ENCODE peak calls at places on chromosome 5, in ten cellular contexts. Z is breast epithelium, W is stomach, H is vagina, Y is heart left ventricle, R is IMR-90, S is spleen, N is ovary, V is uterus, J is esophagus muscularis mucosa. D is an unnamed sample.

GRCh38 chr5:14171621-14172020 is 28.5 kb downstream of the TRIO start:
- DNase-seq in S (no peak), H (no peak), Y (no peak), J (no peak), W (no peak), R (peak; percentile 85), Z (no peak), V (no peak), N (no peak), D (no peak)

GRCh38 chr5:153513171-153513570 is 22.7 kb downstream of the GRIA1 start:
- DNase-seq in N (no peak), Y (no peak), R (peak; percentile 63), W (no peak), Z (no peak), V (no peak), H (no peak), S (no peak), J (peak; percentile 66), D (no peak)

GRCh38 chr5:2172471-2172870 is 289.7 kb upstream of the IRX4 start:
- DNase-seq in Z (no peak), S (peak; percentile 55), V (no peak), J (no peak), W (no peak), H (no peak), N (no peak), Y (no peak), R (no peak), D (no peak)

GRCh38 chr5:88269222-88269771 is 652 bp upstream of the TMEM161B start:
- DNase-seq in Z (no peak), V (no peak), H (no peak), W (no peak), R (peak; percentile 16), J (no peak), N (no peak), S (peak; percentile 80), Y (no peak), D (peak; percentile 8)

GRCh38 chr5:14460844-14461398 is 120.7 kb upstream of the OTULINL start:
- DNase-seq in V (no peak), J (no peak), Z (no peak), S (no peak), W (no peak), R (no peak), Y (no peak), N (no peak), H (no peak), D (no peak)

GRCh38 chr5:14060218-14060617 is 82.9 kb upstream of the TRIO start:
- DNase-seq in Y (no peak), W (no peak), H (no peak), J (no peak), S (no peak), V (no peak), R (no peak), Z (no peak), N (no peak), D (no peak)

GRCh38 chr5:90546216-90546837 is 12.3 kb upstream of the ADGRV1 start:
- DNase-seq in Z (no peak), V (no peak), W (no peak), S (no peak), H (no peak), J (no peak), Y (no peak), N (no peak), R (no peak), D (no peak)

GRCh38 chr5:143064207-143064606 is 294.0 kb downstream of the ARHGAP26 start:
- DNase-seq in J (no peak), H (no peak), V (no peak), Z (no peak), S (no peak), W (no peak), N (no peak), Y (no peak), R (peak; percentile 57), D (no peak)

GRCh38 chr5:98929982-98930355 is 1.2 kb upstream of the CHD1 start:
- DNase-seq in R (no peak), Z (no peak), V (no peak), S (no peak), J (no peak), H (no peak), W (no peak), N (no peak), Y (no peak), D (no peak)

GRCh38 chr5:64502181-64502580 is 3.6 kb upstream of the RGS7BP start:
- DNase-seq in J (peak; percentile 72), W (no peak), Z (no peak), N (no peak), R (no peak), S (no peak), Y (no peak), H (no peak), V (no peak), D (no peak)

GRCh38 chr5:144385597-144385996 is 214.9 kb downstream of the KCTD16 start:
- DNase-seq in W (no peak), Z (no peak), Y (no peak), R (no peak), V (no peak), J (no peak), H (no peak), N (no peak), S (no peak), D (no peak)

GRCh38 chr5:102801375-102801774 is 46.3 kb downstream of the PAM start:
- DNase-seq in N (no peak), H (no peak), R (no peak), J (no peak), S (no peak), V (no peak), Z (no peak), Y (no peak), W (no peak), D (no peak)

GRCh38 chr5:100004969-100005368 is 530.2 kb upstream of the FAM174A start:
- DNase-seq in J (no peak), N (no peak), S (no peak), Y (no peak), W (no peak), V (no peak), R (no peak), H (no peak), Z (no peak), D (no peak)

GRCh38 chr5:135834639-135835529 is at the start of gene SLC25A48:
- DNase-seq in N (no peak), Z (no peak), H (peak; percentile 79), S (peak; percentile 80), W (peak; percentile 40), Y (peak; percentile 17), J (no peak), V (no peak), R (peak; percentile 16), D (peak; percentile 43)

GRCh38 chr5:6430418-6431028 is 18.1 kb upstream of the UBE2QL1 start:
- DNase-seq in S (no peak), H (peak; percentile 92), V (no peak), Z (peak; percentile 30), R (no peak), Y (peak; percentile 73), N (no peak), J (no peak), W (no peak), D (no peak)

GRCh38 chr5:6432206-6432605 is 16.5 kb upstream of the UBE2QL1 start:
- DNase-seq in R (no peak), W (no peak), J (no peak), N (no peak), Y (no peak), S (no peak), V (no peak), H (peak; percentile 43), Z (no peak), D (no peak)

GRCh38 chr5:6427689-6428088 is 21.0 kb upstream of the UBE2QL1 start:
- DNase-seq in R (no peak), W (no peak), S (no peak), Z (no peak), Y (no peak), V (no peak), N (no peak), J (no peak), H (no peak), D (no peak)

GRCh38 chr5:6434737-6435136 is 13.9 kb upstream of the UBE2QL1 start:
- DNase-seq in W (no peak), J (no peak), S (no peak), R (no peak), V (no peak), Y (no peak), H (peak; percentile 74), Z (no peak), N (no peak), D (no peak)

GRCh38 chr5:6431214-6432195 is 17.2 kb upstream of the UBE2QL1 start:
- DNase-seq in V (no peak), N (no peak), S (no peak), R (no peak), W (no peak), H (no peak), Y (no peak), Z (no peak), J (no peak), D (no peak)
- H3K27me3 ChIP-seq in V (no peaks in the 10 kb centered on the region), N (no peaks in the 10 kb centered on the region), S (no peaks in the 10 kb centered on the region), R (no peaks in the 10 kb centered on the region), W (peaks cover 3% of the 10 kb centered on the region), H (no peaks in the 10 kb centered on the region), Y (no peaks in the 10 kb centered on the region), Z (no peaks in the 10 kb centered on the region), J (no peaks in the 10 kb centered on the region), D (peaks cover 3% of the 10 kb centered on the region)

DNA sequence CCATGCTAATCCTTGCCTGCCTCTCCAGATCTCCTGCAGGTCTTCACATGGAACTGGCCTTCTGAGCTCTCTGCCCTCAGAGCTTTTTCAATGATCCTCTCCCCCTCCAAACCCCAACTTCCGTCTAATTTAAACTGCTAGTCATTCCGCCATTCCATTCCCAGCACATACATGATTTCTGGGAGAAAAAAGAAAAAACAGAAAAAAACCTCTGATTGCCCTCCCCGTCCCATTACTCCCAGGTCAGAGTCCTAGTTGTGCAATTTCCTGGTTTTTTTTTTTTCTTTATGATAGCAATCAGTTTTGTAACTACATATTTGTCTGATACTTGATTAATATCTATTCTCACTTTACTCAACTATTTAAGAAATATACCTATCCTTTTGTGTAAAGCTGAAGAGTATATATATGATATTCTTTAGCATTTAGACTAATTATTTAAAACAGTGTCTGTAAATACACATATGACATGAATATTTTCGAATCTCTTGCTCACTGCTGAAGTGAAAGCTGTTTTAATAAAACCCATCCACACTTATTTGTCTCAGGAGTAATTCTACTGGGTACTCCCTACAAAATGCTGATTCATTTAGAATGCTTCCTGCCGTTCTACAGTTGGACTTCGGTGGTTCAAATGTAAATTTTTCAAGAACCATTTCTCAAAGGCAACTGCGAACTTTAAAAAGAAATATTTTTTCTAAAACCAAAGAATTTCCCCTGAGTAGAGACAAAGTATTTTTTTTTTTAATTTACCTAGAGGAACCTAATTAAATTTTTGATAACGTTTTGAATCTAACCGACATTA is 1.5 kb downstream of the HINT1 start:
- DNase-seq in N (no peak), Y (no peak), Z (no peak), R (peak; percentile 45), S (no peak), W (no peak), J (no peak), H (no peak), V (no peak), D (no peak)
- TF ChIP-seq POLR2A in N (no peak), Y (no peak), Z (no peak), R (no peak), S (no peak), W (no peak), J (no peak), H (no peak), V (no peak), D (no peak)

GRCh38 chr5:114089247-114089646 is 272.6 kb upstream of the KCNN2 start:
- DNase-seq in R (no peak), V (no peak), W (no peak), J (no peak), S (no peak), Y (no peak), H (no peak), Z (no peak), N (no peak), D (no peak)
- H3K27me3 ChIP-seq in R (no peaks in the 10 kb centered on the region), V (no peaks in the 10 kb centered on the region), W (no peaks in the 10 kb centered on the region), J (no peaks in the 10 kb centered on the region), S (no peaks in the 10 kb centered on the region), Y (no peaks in the 10 kb centered on the region), H (no peaks in the 10 kb centered on the region), Z (no peaks in the 10 kb centered on the region), N (no peaks in the 10 kb centered on the region), D (no peaks in the 10 kb centered on the region)

GRCh38 chr5:95655575-95655974 is 9.0 kb downstream of the RFESD start:
- DNase-seq in J (no peak), V (no peak), Z (no peak), N (no peak), Y (no peak), R (no peak), H (no peak), W (no peak), S (no peak), D (no peak)
- TF ChIP-seq POLR2A in J (no peak), V (no peak), Z (no peak), N (no peak), Y (no peak), R (no peak), H (no peak), W (no peak), S (no peak), D (no peak)

D was measured in prostate gland.